ENCODE peak calls at places on chromosomes 7 and 10, in eight cellular contexts. One of them, this sample, is unnamed.

GRCh38 chr10:43265799-43266721 is 805 bp downstream of the RASGEF1A start:
- DNase-seq in neural crest cell: no peak
- DNase-seq in NB4: peak; percentile 19
- DNase-seq in sigmoid colon: no peak
- DNase-seq in fibroblast of pulmonary artery: no peak
- DNase-seq in GM20000: peak; percentile 35
- DNase-seq in body of pancreas: peak; percentile 66
- DNase-seq in WTC11: peak; percentile 55
- DNase-seq in this sample: no peak

GRCh38 chr7:5187605-5188004 is 2.4 kb upstream of the WIPI2 start:
- DNase-seq in neural crest cell: no peak
- DNase-seq in NB4: no peak
- DNase-seq in sigmoid colon: no peak
- DNase-seq in fibroblast of pulmonary artery: no peak
- DNase-seq in GM20000: no peak
- DNase-seq in body of pancreas: no peak
- DNase-seq in WTC11: no peak
- DNase-seq in this sample: no peak

GRCh38 chr10:91541481-91541880 is 91.4 kb downstream of the PPP1R3C start:
- DNase-seq in neural crest cell: no peak
- DNase-seq in NB4: no peak
- DNase-seq in sigmoid colon: no peak
- DNase-seq in fibroblast of pulmonary artery: peak; percentile 82
- DNase-seq in GM20000: no peak
- DNase-seq in body of pancreas: no peak
- DNase-seq in WTC11: no peak
- DNase-seq in this sample: peak; percentile 4

GRCh38 chr7:136925049-136925448 is 56.6 kb downstream of the CHRM2 start:
- DNase-seq in neural crest cell: no peak
- DNase-seq in NB4: no peak
- DNase-seq in sigmoid colon: no peak
- DNase-seq in fibroblast of pulmonary artery: peak; percentile 17
- DNase-seq in GM20000: no peak
- DNase-seq in body of pancreas: no peak
- DNase-seq in WTC11: no peak
- DNase-seq in this sample: no peak

GRCh38 chr10:44173558-44173894 is 211.4 kb downstream of the CXCL12 start:
- DNase-seq in neural crest cell: no peak
- DNase-seq in NB4: no peak
- DNase-seq in sigmoid colon: no peak
- DNase-seq in fibroblast of pulmonary artery: no peak
- DNase-seq in GM20000: no peak
- DNase-seq in body of pancreas: no peak
- DNase-seq in WTC11: no peak
- DNase-seq in this sample: no peak

GRCh38 chr7:116801092-116801710 is 61.2 kb upstream of the CAPZA2 start:
- DNase-seq in neural crest cell: no peak
- DNase-seq in NB4: no peak
- DNase-seq in sigmoid colon: no peak
- DNase-seq in fibroblast of pulmonary artery: peak; percentile 60
- DNase-seq in GM20000: no peak
- DNase-seq in body of pancreas: no peak
- DNase-seq in WTC11: no peak
- DNase-seq in this sample: no peak

GRCh38 chr7:126689037-126689436 is 563.7 kb downstream of the GRM8 start:
- DNase-seq in neural crest cell: no peak
- DNase-seq in NB4: no peak
- DNase-seq in sigmoid colon: no peak
- DNase-seq in fibroblast of pulmonary artery: peak; percentile 8
- DNase-seq in GM20000: no peak
- DNase-seq in body of pancreas: no peak
- DNase-seq in WTC11: no peak
- DNase-seq in this sample: no peak

GRCh38 chr10:24645784-24646183 is 77.9 kb downstream of the ARHGAP21 start:
- DNase-seq in neural crest cell: no peak
- DNase-seq in NB4: no peak
- DNase-seq in sigmoid colon: no peak
- DNase-seq in fibroblast of pulmonary artery: no peak
- DNase-seq in GM20000: no peak
- DNase-seq in body of pancreas: no peak
- DNase-seq in WTC11: no peak
- DNase-seq in this sample: no peak

GRCh38 chr10:25076501-25077197 is 60.2 kb downstream of the THNSL1 start:
- DNase-seq in neural crest cell: no peak
- DNase-seq in NB4: no peak
- DNase-seq in sigmoid colon: no peak
- DNase-seq in fibroblast of pulmonary artery: no peak
- DNase-seq in GM20000: no peak
- DNase-seq in body of pancreas: no peak
- DNase-seq in WTC11: no peak
- DNase-seq in this sample: no peak

GRCh38 chr7:151851160-151851751 is 25.7 kb downstream of the PRKAG2 start:
- DNase-seq in neural crest cell: no peak
- DNase-seq in NB4: peak; percentile 77
- DNase-seq in sigmoid colon: no peak
- DNase-seq in fibroblast of pulmonary artery: no peak
- DNase-seq in GM20000: no peak
- DNase-seq in body of pancreas: peak; percentile 71
- DNase-seq in WTC11: peak; percentile 4
- DNase-seq in this sample: no peak

GRCh38 chr10:81820418-81820817 is 54.6 kb upstream of the NRG3 start:
- DNase-seq in neural crest cell: no peak
- DNase-seq in NB4: peak; percentile 32
- DNase-seq in sigmoid colon: no peak
- DNase-seq in fibroblast of pulmonary artery: peak; percentile 6
- DNase-seq in GM20000: no peak
- DNase-seq in body of pancreas: no peak
- DNase-seq in WTC11: no peak
- DNase-seq in this sample: no peak

GRCh38 chr7:57427146-57427545 is 22.8 kb upstream of the ZNF716 start:
- DNase-seq in neural crest cell: no peak
- DNase-seq in NB4: no peak
- DNase-seq in sigmoid colon: no peak
- DNase-seq in fibroblast of pulmonary artery: no peak
- DNase-seq in GM20000: no peak
- DNase-seq in body of pancreas: no peak
- DNase-seq in WTC11: no peak
- DNase-seq in this sample: no peak

GRCh38 chr7:57424515-57425238 is 25.3 kb upstream of the ZNF716 start:
- DNase-seq in neural crest cell: no peak
- DNase-seq in NB4: no peak
- DNase-seq in sigmoid colon: peak; percentile 54
- DNase-seq in fibroblast of pulmonary artery: no peak
- DNase-seq in GM20000: no peak
- DNase-seq in body of pancreas: no peak
- DNase-seq in WTC11: no peak
- DNase-seq in this sample: no peak

GRCh38 chr7:57425239-57425944 is 24.6 kb upstream of the ZNF716 start:
- DNase-seq in neural crest cell: no peak
- DNase-seq in NB4: peak; percentile 0
- DNase-seq in sigmoid colon: no peak
- DNase-seq in fibroblast of pulmonary artery: no peak
- DNase-seq in GM20000: no peak
- DNase-seq in body of pancreas: no peak
- DNase-seq in WTC11: no peak
- DNase-seq in this sample: no peak

GRCh38 chr7:57426629-57427003 is 23.4 kb upstream of the ZNF716 start:
- DNase-seq in neural crest cell: no peak
- DNase-seq in NB4: no peak
- DNase-seq in sigmoid colon: no peak
- DNase-seq in fibroblast of pulmonary artery: no peak
- DNase-seq in GM20000: no peak
- DNase-seq in body of pancreas: no peak
- DNase-seq in WTC11: no peak
- DNase-seq in this sample: no peak

GRCh38 chr7:57425969-57426628 is 23.9 kb upstream of the ZNF716 start:
- DNase-seq in neural crest cell: no peak
- DNase-seq in NB4: peak; percentile 12
- DNase-seq in sigmoid colon: peak; percentile 63
- DNase-seq in fibroblast of pulmonary artery: no peak
- DNase-seq in GM20000: no peak
- DNase-seq in body of pancreas: no peak
- DNase-seq in WTC11: no peak
- DNase-seq in this sample: no peak
- TF ChIP-seq CTCF in neural crest cell: no peak
- TF ChIP-seq CTCF in NB4: peak; percentile 67
- TF ChIP-seq CTCF in sigmoid colon: no peak
- TF ChIP-seq CTCF in fibroblast of pulmonary artery: peak; percentile 4
- TF ChIP-seq CTCF in GM20000: peak; percentile 10
- TF ChIP-seq CTCF in body of pancreas: no peak
- TF ChIP-seq CTCF in WTC11: peak; percentile 42
- TF ChIP-seq CTCF in this sample: peak; percentile 9

GRCh38 chr7:141748401-141748800 is 10.2 kb downstream of the SSBP1 start:
- DNase-seq in neural crest cell: no peak
- DNase-seq in NB4: no peak
- DNase-seq in sigmoid colon: no peak
- DNase-seq in fibroblast of pulmonary artery: peak; percentile 10
- DNase-seq in GM20000: no peak
- DNase-seq in body of pancreas: no peak
- DNase-seq in WTC11: no peak
- DNase-seq in this sample: no peak

GRCh38 chr7:141754939-141755338 is 9.0 kb upstream of the TAS2R3 start:
- DNase-seq in neural crest cell: no peak
- DNase-seq in NB4: peak; percentile 61
- DNase-seq in sigmoid colon: no peak
- DNase-seq in fibroblast of pulmonary artery: peak; percentile 30
- DNase-seq in GM20000: peak; percentile 8
- DNase-seq in body of pancreas: no peak
- DNase-seq in WTC11: peak; percentile 47
- DNase-seq in this sample: no peak

GRCh38 chr7:141752634-141753033 is 11.3 kb upstream of the TAS2R3 start:
- DNase-seq in neural crest cell: no peak
- DNase-seq in NB4: peak; percentile 53
- DNase-seq in sigmoid colon: no peak
- DNase-seq in fibroblast of pulmonary artery: peak; percentile 3
- DNase-seq in GM20000: no peak
- DNase-seq in body of pancreas: no peak
- DNase-seq in WTC11: no peak
- DNase-seq in this sample: no peak
- TF ChIP-seq CTCF in neural crest cell: peak; percentile 55
- TF ChIP-seq CTCF in NB4: peak; percentile 46
- TF ChIP-seq CTCF in sigmoid colon: no peak
- TF ChIP-seq CTCF in fibroblast of pulmonary artery: peak; percentile 26
- TF ChIP-seq CTCF in GM20000: no peak
- TF ChIP-seq CTCF in body of pancreas: no peak
- TF ChIP-seq CTCF in WTC11: peak; percentile 61
- TF ChIP-seq CTCF in this sample: peak; percentile 21

DNA sequence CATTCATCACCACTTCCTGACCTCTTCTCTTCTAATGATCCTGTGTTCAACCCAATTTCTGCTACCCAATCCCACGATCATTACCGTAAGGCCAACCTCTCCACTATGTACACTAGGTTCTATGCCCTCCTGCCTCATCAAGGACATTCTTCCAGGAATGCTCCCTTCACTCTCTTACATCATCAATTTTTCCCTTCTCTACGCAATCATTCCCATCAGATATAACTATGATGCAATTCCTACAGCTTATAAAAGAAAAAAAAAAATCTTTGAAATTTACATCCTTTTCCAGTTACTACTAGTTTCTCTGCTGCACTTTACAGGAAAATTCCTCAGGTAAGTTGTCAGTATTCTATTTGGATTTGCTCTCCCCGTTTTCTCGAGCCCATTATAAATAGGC is 30.8 kb upstream of the GPR22 start:
- DNase-seq in neural crest cell: no peak
- DNase-seq in NB4: no peak
- DNase-seq in sigmoid colon: no peak
- DNase-seq in fibroblast of pulmonary artery: peak; percentile 36
- DNase-seq in GM20000: no peak
- DNase-seq in body of pancreas: no peak
- DNase-seq in WTC11: no peak
- DNase-seq in this sample: no peak
- TF ChIP-seq CTCF in neural crest cell: no peak
- TF ChIP-seq CTCF in NB4: no peak
- TF ChIP-seq CTCF in sigmoid colon: no peak
- TF ChIP-seq CTCF in fibroblast of pulmonary artery: no peak
- TF ChIP-seq CTCF in GM20000: no peak
- TF ChIP-seq CTCF in body of pancreas: no peak
- TF ChIP-seq CTCF in WTC11: no peak
- TF ChIP-seq CTCF in this sample: no peak

GRCh38 chr10:131568866-131569265 is 257.3 kb upstream of the TCERG1L start:
- DNase-seq in neural crest cell: no peak
- DNase-seq in NB4: no peak
- DNase-seq in sigmoid colon: no peak
- DNase-seq in fibroblast of pulmonary artery: no peak
- DNase-seq in GM20000: no peak
- DNase-seq in body of pancreas: no peak
- DNase-seq in WTC11: no peak
- DNase-seq in this sample: no peak

GRCh38 chr10:131571845-131572244 is 260.3 kb upstream of the TCERG1L start:
- DNase-seq in neural crest cell: no peak
- DNase-seq in NB4: no peak
- DNase-seq in sigmoid colon: no peak
- DNase-seq in fibroblast of pulmonary artery: no peak
- DNase-seq in GM20000: no peak
- DNase-seq in body of pancreas: no peak
- DNase-seq in WTC11: no peak
- DNase-seq in this sample: no peak

GRCh38 chr10:131570716-131571307 is 259.3 kb upstream of the TCERG1L start:
- DNase-seq in neural crest cell: no peak
- DNase-seq in NB4: no peak
- DNase-seq in sigmoid colon: no peak
- DNase-seq in fibroblast of pulmonary artery: no peak
- DNase-seq in GM20000: no peak
- DNase-seq in body of pancreas: no peak
- DNase-seq in WTC11: no peak
- DNase-seq in this sample: no peak

GRCh38 chr10:131571346-131571745 is 259.8 kb upstream of the TCERG1L start:
- DNase-seq in neural crest cell: no peak
- DNase-seq in NB4: no peak
- DNase-seq in sigmoid colon: no peak
- DNase-seq in fibroblast of pulmonary artery: no peak
- DNase-seq in GM20000: no peak
- DNase-seq in body of pancreas: no peak
- DNase-seq in WTC11: no peak
- DNase-seq in this sample: no peak

DNA sequence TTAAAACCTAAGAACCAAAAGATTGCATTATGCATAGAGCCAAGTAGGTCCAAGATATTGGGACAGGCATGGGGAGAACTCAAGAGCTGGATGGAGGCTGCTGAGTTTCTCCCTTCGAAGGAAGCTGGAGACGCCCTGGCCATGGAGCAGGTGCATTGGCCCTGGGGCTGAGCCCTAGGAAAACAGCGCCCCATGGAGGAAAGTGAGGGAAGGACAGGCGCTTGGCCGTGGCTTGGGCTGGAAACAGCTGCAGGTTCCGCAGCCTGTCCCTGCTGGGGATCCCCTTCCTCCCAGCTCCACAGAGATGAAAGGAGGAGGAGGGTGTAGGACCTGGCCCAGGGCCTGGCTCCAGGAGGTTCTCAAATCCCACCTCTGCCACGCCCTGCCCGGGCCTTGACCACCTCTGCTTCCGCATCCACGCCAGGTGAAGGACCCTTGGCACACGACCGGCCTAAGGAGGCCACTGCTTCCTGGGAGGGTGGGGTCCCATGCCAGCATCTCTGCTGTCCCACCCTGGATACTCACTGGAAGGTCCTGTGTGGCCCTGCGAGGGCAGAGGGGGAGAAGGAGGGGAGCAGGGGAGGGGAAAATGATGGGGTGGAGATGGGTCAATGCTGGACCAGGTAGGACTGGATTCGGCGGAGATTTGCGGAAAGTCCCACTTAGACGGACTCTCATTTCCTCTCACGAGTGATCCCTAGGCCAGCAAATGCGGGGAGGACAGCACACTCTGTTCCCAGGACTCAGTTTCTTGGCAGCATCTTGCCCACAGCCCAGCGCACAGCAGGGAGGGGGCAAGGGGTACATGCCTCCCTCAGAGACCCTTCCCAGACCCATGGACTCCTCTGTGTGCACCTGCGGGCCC is 258.6 kb upstream of the TCERG1L start:
- DNase-seq in neural crest cell: no peak
- DNase-seq in NB4: peak; percentile 18
- DNase-seq in sigmoid colon: no peak
- DNase-seq in fibroblast of pulmonary artery: no peak
- DNase-seq in GM20000: no peak
- DNase-seq in body of pancreas: no peak
- DNase-seq in WTC11: peak; percentile 60
- DNase-seq in this sample: no peak
- TF ChIP-seq CTCF in neural crest cell: peak; percentile 35
- TF ChIP-seq CTCF in NB4: peak; percentile 51
- TF ChIP-seq CTCF in sigmoid colon: no peak
- TF ChIP-seq CTCF in fibroblast of pulmonary artery: no peak
- TF ChIP-seq CTCF in GM20000: peak; percentile 24
- TF ChIP-seq CTCF in body of pancreas: no peak
- TF ChIP-seq CTCF in WTC11: peak; percentile 56
- TF ChIP-seq CTCF in this sample: no peak